ENCODE peak calls at places on chromosomes 11 and 22, in four cellular contexts. K, G, O and V are unnamed samples.

GRCh38 chr11:83612891-83613766 is 327.0 kb upstream of the CCDC90B start:
- DNase-seq in G (no peak), O (no peak), K (peak), V (no peak)

GRCh38 chr11:5818245-5818865 is 9.6 kb downstream of the OR52N2 start:
- DNase-seq in K (no peak), G (no peak), O (no peak), V (no peak)

GRCh38 chr11:19698493-19699292 is 13.9 kb upstream of the NAV2 start:
- DNase-seq in O (peak), G (no peak), K (no peak), V (peak)

GRCh38 chr11:35516361-35516760 is 9.1 kb downstream of the PAMR1 start:
- DNase-seq in O (no peak), G (no peak), K (no peak), V (no peak)

GRCh38 chr11:8715501-8715900 is 32.9 kb downstream of the RPL27A start:
- DNase-seq in G (peak), K (no peak), O (no peak), V (no peak)

GRCh38 chr11:118180300-118180703 is 3.9 kb upstream of the SCN2B start:
- DNase-seq in G (no peak), K (no peak), O (peak), V (peak)

GRCh38 chr11:28461338-28461737 is 353.1 kb downstream of the METTL15 start:
- DNase-seq in G (no peak), O (peak), K (no peak), V (peak)

GRCh38 chr22:18060646-18061620 is 16.9 kb upstream of the PEX26 start:
- DNase-seq in K (no peak), O (peak), G (peak), V (no peak)

GRCh38 chr11:10659339-10660216 is 34.0 kb downstream of the IRAG1 start:
- DNase-seq in K (no peak), G (no peak), O (peak), V (peak)

GRCh38 chr11:29190313-29190712 is 826.5 kb downstream of the KCNA4 start:
- DNase-seq in K (no peak), G (no peak), O (no peak), V (no peak)

GRCh38 chr11:9380773-9381172 is 3.7 kb upstream of the IPO7 start:
- DNase-seq in O (no peak), K (no peak), G (peak), V (no peak)

GRCh38 chr11:18106688-18107087 is 806 bp upstream of the SAAL1 start:
- DNase-seq in O (peak), G (no peak), K (no peak), V (no peak)

GRCh38 chr11:77547863-77548551 is 41.7 kb upstream of the AQP11 start:
- DNase-seq in O (peak), K (peak), G (peak), V (peak)

GRCh38 chr11:30917859-30918478 is 331.8 kb upstream of the MPPED2 start:
- DNase-seq in G (no peak), O (peak), K (peak), V (no peak)

GRCh38 chr11:33160147-33160546 is 1.1 kb downstream of the CSTF3 start:
- DNase-seq in O (peak), G (peak), K (no peak), V (peak)

GRCh38 chr11:73942030-73942429 is 8.8 kb upstream of the DNAJB13 start:
- DNase-seq in K (no peak), O (no peak), G (no peak), V (no peak)

GRCh38 chr11:2947744-2948143 is 18.5 kb upstream of the PHLDA2 start:
- DNase-seq in O (no peak), K (no peak), G (no peak), V (no peak)

GRCh38 chr11:78567209-78567608 is 7.5 kb downstream of the NARS2 start:
- DNase-seq in O (no peak), G (no peak), K (no peak), V (peak)

GRCh38 chr11:121711236-121711635 is 258.5 kb upstream of the SORL1-AS1 start:
- DNase-seq in K (no peak), G (no peak), O (no peak), V (peak)

GRCh38 chr22:49052560-49052959 is 775.1 kb downstream of the BRD1 start:
- DNase-seq in K (no peak), G (no peak), O (no peak), V (no peak)

GRCh38 chr22:49052023-49052538 is 775.6 kb downstream of the BRD1 start:
- DNase-seq in O (peak), K (no peak), G (no peak), V (no peak)

GRCh38 chr22:49053574-49053973 is 774.1 kb downstream of the BRD1 start:
- DNase-seq in O (no peak), G (no peak), K (no peak), V (no peak)

GRCh38 chr22:49049691-49050090 is 778.0 kb downstream of the BRD1 start:
- DNase-seq in K (no peak), G (no peak), O (no peak), V (no peak)

GRCh38 chr22:49051491-49052022 is 776.1 kb downstream of the BRD1 start:
- DNase-seq in K (no peak), O (no peak), G (no peak), V (no peak)
- H3K4me3 ChIP-seq in K (no peak), O (no peak), G (peak), V (peak)

DNA sequence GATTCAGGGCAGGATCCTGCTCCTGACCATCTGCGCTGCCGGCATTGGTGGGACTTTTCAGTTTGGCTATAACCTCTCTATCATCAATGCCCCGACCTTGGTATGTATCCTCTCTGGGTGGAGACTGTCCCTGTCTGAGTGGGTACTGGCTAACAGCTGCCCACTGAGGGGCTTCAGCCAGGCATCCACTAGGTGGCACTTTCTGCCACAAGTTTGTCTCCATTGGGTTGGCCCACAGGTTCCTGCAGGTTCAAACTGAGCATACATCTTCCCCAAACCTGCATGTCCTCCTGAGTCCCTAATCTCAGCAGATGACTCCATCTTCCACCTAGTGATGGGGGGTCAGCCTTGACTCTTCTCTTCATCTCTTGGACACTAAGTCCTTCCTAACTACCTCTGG is 4.4 kb downstream of the SLC2A11 start:
- DNase-seq in G (peak), K (no peak), O (peak), V (no peak)
- TF ChIP-seq CTCF in G (peak), K (peak), O (peak), V (peak)

DNA sequence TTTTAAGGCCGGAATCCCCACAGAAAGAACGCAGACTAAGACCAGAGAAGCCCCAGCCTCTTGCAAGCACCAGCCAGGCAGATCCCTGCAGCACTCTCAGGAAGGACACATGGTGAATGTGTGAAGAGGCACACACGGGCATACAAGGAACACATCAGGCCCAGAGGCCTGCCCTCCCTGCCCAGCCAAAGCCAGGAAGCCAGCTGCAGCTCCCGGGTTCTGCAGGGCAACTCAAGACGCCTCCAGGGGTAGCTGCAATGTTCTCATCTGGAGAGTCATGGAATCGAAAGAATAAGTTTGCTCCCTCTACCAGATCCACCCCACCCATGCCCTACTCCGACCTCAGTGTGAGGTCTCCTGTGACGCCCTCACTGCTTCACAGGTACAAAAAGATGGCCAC is 2.3 kb downstream of the DGCR2 start:
- DNase-seq in O (no peak), K (no peak), G (peak), V (peak)
- H3K4me3 ChIP-seq in O (no peak), K (no peak), G (no peak), V (peak)

GRCh38 chr11:65479184-65480145 is 19.4 kb upstream of the MALAT1 start:
- DNase-seq in G (peak), O (peak), K (no peak), V (peak)
- TF ChIP-seq CTCF in G (peak), O (peak), K (no peak), V (peak)